ENCODE peak calls at places on chromosome 22, in six cellular contexts. E, O, S, H, T and R are unnamed samples.

GRCh38 chr22:38843201-38843715 is 570 bp downstream of the NPTXR start:
- DNase-seq in S (peak), E (peak), H (peak), T (peak), O (no peak), R (peak)

GRCh38 chr22:17258015-17258827 is 39.0 kb upstream of the ADA2 start:
- DNase-seq in E (peak), T (peak), S (peak), O (no peak), H (peak), R (peak)

GRCh38 chr22:42613869-42614268 is 814 bp downstream of the POLDIP3 start:
- DNase-seq in S (no peak), E (peak), H (no peak), O (no peak), T (no peak), R (no peak)

GRCh38 chr22:21984793-21985192 is 2.2 kb upstream of the TOP3B start:
- DNase-seq in E (no peak), S (no peak), T (no peak), H (no peak), O (peak), R (no peak)

GRCh38 chr22:19052941-19053551 is 69.2 kb downstream of the DGCR2 start:
- DNase-seq in S (no peak), O (no peak), H (no peak), E (no peak), T (no peak), R (no peak)

GRCh38 chr22:44561139-44561840 is 63.3 kb upstream of the RTL6 start:
- DNase-seq in S (no peak), O (no peak), H (no peak), E (no peak), T (no peak), R (no peak)

GRCh38 chr22:49497266-49497665 is 330.4 kb downstream of the BRD1 start:
- DNase-seq in S (no peak), E (no peak), T (no peak), O (no peak), H (no peak), R (no peak)

GRCh38 chr22:29816980-29817379 is 21.1 kb downstream of the ASCC2 start:
- DNase-seq in O (no peak), E (no peak), S (no peak), H (no peak), T (peak), R (peak)

GRCh38 chr22:26883393-26883792 is 226.0 kb downstream of the MIAT start:
- DNase-seq in H (no peak), O (no peak), T (no peak), S (no peak), E (no peak), R (no peak)

GRCh38 chr22:32785636-32786418 is 15.7 kb upstream of the TIMP3 start:
- DNase-seq in T (no peak), E (no peak), O (no peak), S (no peak), H (no peak), R (no peak)

GRCh38 chr22:24465566-24465965 is 29.6 kb upstream of the UPB1 start:
- DNase-seq in O (no peak), S (no peak), E (no peak), H (peak), T (no peak), R (no peak)

GRCh38 chr22:46726066-46726985 is 11.7 kb downstream of the CERK start:
- DNase-seq in O (no peak), S (peak), H (no peak), T (peak), E (no peak), R (peak)

GRCh38 chr22:49210606-49211005 is 617.1 kb downstream of the BRD1 start:
- DNase-seq in O (no peak), S (no peak), H (no peak), E (peak), T (no peak), R (no peak)

GRCh38 chr22:48218889-48219420 is 1456.5 kb downstream of the TBC1D22A start:
- DNase-seq in E (no peak), T (no peak), H (no peak), O (no peak), S (no peak), R (no peak)

GRCh38 chr22:31715157-31715778 is 34.7 kb downstream of the PRR14L start:
- DNase-seq in H (no peak), T (no peak), E (no peak), S (no peak), O (no peak), R (no peak)

GRCh38 chr22:27515091-27515523 is 286.4 kb downstream of the MN1 start:
- DNase-seq in O (no peak), E (no peak), T (no peak), S (no peak), H (no peak), R (no peak)

GRCh38 chr22:23263651-23264555 is 83.6 kb downstream of the BCR start:
- DNase-seq in S (no peak), E (no peak), T (no peak), H (peak), O (no peak), R (no peak)

GRCh38 chr22:44782286-44782830 is 30.0 kb downstream of the ARHGAP8 start:
- DNase-seq in H (no peak), T (peak), E (no peak), S (peak), O (no peak), R (peak)

GRCh38 chr22:50581950-50582561 is 593 bp downstream of the CHKB start:
- DNase-seq in T (peak), S (no peak), O (no peak), E (peak), H (no peak), R (peak)

GRCh38 chr22:46112405-46112804 is 37.9 kb upstream of the PPARA start:
- DNase-seq in T (no peak), O (no peak), H (no peak), S (no peak), E (no peak), R (no peak)

GRCh38 chr22:44823396-44823795 is 71.0 kb downstream of the ARHGAP8 start:
- DNase-seq in T (no peak), O (no peak), E (no peak), H (no peak), S (no peak), R (no peak)

GRCh38 chr22:33400061-33400840 is 342.1 kb upstream of the SYN3 start:
- DNase-seq in E (no peak), O (no peak), S (no peak), T (no peak), H (no peak), R (no peak)

GRCh38 chr22:47295226-47295901 is 532.9 kb downstream of the TBC1D22A start:
- DNase-seq in E (peak), H (no peak), O (no peak), S (no peak), T (no peak), R (no peak)

GRCh38 chr22:44256085-44256484 is 56.7 kb downstream of the SHISAL1 start:
- DNase-seq in T (no peak), O (no peak), S (no peak), H (no peak), E (peak), R (no peak)

GRCh38 chr22:36349726-36350125 is 38.0 kb downstream of the MYH9 start:
- DNase-seq in S (no peak), T (no peak), E (no peak), O (no peak), H (no peak), R (no peak)

GRCh38 chr22:30279389-30279788 is 9.9 kb downstream of the CASTOR1 start:
- DNase-seq in T (no peak), S (no peak), H (no peak), O (no peak), E (no peak), R (no peak)

GRCh38 chr22:44816141-44816540 is 63.8 kb downstream of the ARHGAP8 start:
- DNase-seq in H (no peak), S (no peak), E (no peak), O (no peak), T (no peak), R (no peak)

GRCh38 chr22:46684706-46685105 is 53.3 kb downstream of the CERK start:
- DNase-seq in E (no peak), T (peak), S (no peak), O (no peak), H (no peak), R (no peak)

GRCh38 chr22:45636668-45637067 is 35.0 kb upstream of the ATXN10 start:
- DNase-seq in E (no peak), O (no peak), S (no peak), H (no peak), T (no peak), R (no peak)

GRCh38 chr22:36835903-36836302 is 19.1 kb upstream of the PVALB start:
- DNase-seq in T (no peak), H (no peak), S (no peak), E (no peak), O (no peak), R (no peak)

GRCh38 chr22:36016656-36017055 is 12.0 kb downstream of the RBFOX2 start:
- DNase-seq in O (no peak), H (no peak), S (no peak), E (no peak), T (no peak), R (no peak)